ENCODE peak calls at places on chromosomes 5 and 9, in five cellular contexts. One of them, this sample, is unnamed.

GRCh38 chr5:149024477-149024876 is 38.4 kb downstream of the SH3TC2 start:
- DNase-seq in NCI-H1092 treated with DMSO at 0.1 percent for 48 hours: no peak
- DNase-seq in cardiac muscle cell: no peak
- DNase-seq in choroid plexus epithelial cell: no peak
- DNase-seq in tibial nerve: no peak
- DNase-seq in this sample: no peak

GRCh38 chr9:17810728-17811634 is 232.1 kb downstream of the SH3GL2 start:
- DNase-seq in NCI-H1092 treated with DMSO at 0.1 percent for 48 hours: peak
- DNase-seq in cardiac muscle cell: peak
- DNase-seq in choroid plexus epithelial cell: peak
- DNase-seq in tibial nerve: peak
- DNase-seq in this sample: peak

GRCh38 chr5:112467467-112467866 is 48.4 kb upstream of the EPB41L4A start:
- DNase-seq in NCI-H1092 treated with DMSO at 0.1 percent for 48 hours: peak
- DNase-seq in cardiac muscle cell: no peak
- DNase-seq in choroid plexus epithelial cell: no peak
- DNase-seq in tibial nerve: no peak
- DNase-seq in this sample: no peak

GRCh38 chr5:92594031-92594430 is 987.0 kb downstream of the NR2F1-AS1 start:
- DNase-seq in NCI-H1092 treated with DMSO at 0.1 percent for 48 hours: no peak
- DNase-seq in cardiac muscle cell: no peak
- DNase-seq in choroid plexus epithelial cell: no peak
- DNase-seq in tibial nerve: no peak
- DNase-seq in this sample: no peak

GRCh38 chr5:7849531-7850240 is 1.2 kb downstream of the CFAP90 start:
- DNase-seq in NCI-H1092 treated with DMSO at 0.1 percent for 48 hours: peak
- DNase-seq in cardiac muscle cell: peak
- DNase-seq in choroid plexus epithelial cell: no peak
- DNase-seq in tibial nerve: no peak
- DNase-seq in this sample: no peak

GRCh38 chr9:38362912-38363588 is 29.5 kb upstream of the ALDH1B1 start:
- DNase-seq in NCI-H1092 treated with DMSO at 0.1 percent for 48 hours: peak
- DNase-seq in cardiac muscle cell: peak
- DNase-seq in choroid plexus epithelial cell: peak
- DNase-seq in tibial nerve: peak
- DNase-seq in this sample: peak

GRCh38 chr9:136058152-136058483 is 37.0 kb downstream of the NACC2 start:
- DNase-seq in NCI-H1092 treated with DMSO at 0.1 percent for 48 hours: no peak
- DNase-seq in cardiac muscle cell: no peak
- DNase-seq in choroid plexus epithelial cell: no peak
- DNase-seq in tibial nerve: no peak
- DNase-seq in this sample: no peak

GRCh38 chr5:53481887-53482716 is 1.7 kb downstream of the FST start:
- DNase-seq in NCI-H1092 treated with DMSO at 0.1 percent for 48 hours: peak
- DNase-seq in cardiac muscle cell: peak
- DNase-seq in choroid plexus epithelial cell: peak
- DNase-seq in tibial nerve: peak
- DNase-seq in this sample: peak

GRCh38 chr5:170805666-170806065 is 22.1 kb downstream of the GABRP start:
- DNase-seq in NCI-H1092 treated with DMSO at 0.1 percent for 48 hours: no peak
- DNase-seq in cardiac muscle cell: no peak
- DNase-seq in choroid plexus epithelial cell: no peak
- DNase-seq in tibial nerve: no peak
- DNase-seq in this sample: no peak

GRCh38 chr5:176625966-176626875 is 4.1 kb downstream of the SNCB start:
- DNase-seq in NCI-H1092 treated with DMSO at 0.1 percent for 48 hours: no peak
- DNase-seq in cardiac muscle cell: no peak
- DNase-seq in choroid plexus epithelial cell: no peak
- DNase-seq in tibial nerve: no peak
- DNase-seq in this sample: no peak

GRCh38 chr9:130213898-130214761 is 41.9 kb downstream of the NCS1 start:
- DNase-seq in NCI-H1092 treated with DMSO at 0.1 percent for 48 hours: no peak
- DNase-seq in cardiac muscle cell: peak
- DNase-seq in choroid plexus epithelial cell: peak
- DNase-seq in tibial nerve: no peak
- DNase-seq in this sample: no peak

GRCh38 chr9:95373069-95373681 is 55.7 kb upstream of the FANCC start:
- DNase-seq in NCI-H1092 treated with DMSO at 0.1 percent for 48 hours: peak
- DNase-seq in cardiac muscle cell: no peak
- DNase-seq in choroid plexus epithelial cell: no peak
- DNase-seq in tibial nerve: no peak
- DNase-seq in this sample: peak

GRCh38 chr9:134163374-134164196 is 779 bp downstream of the RNU6ATAC start:
- DNase-seq in NCI-H1092 treated with DMSO at 0.1 percent for 48 hours: no peak
- DNase-seq in cardiac muscle cell: peak
- DNase-seq in choroid plexus epithelial cell: peak
- DNase-seq in tibial nerve: no peak
- DNase-seq in this sample: peak

GRCh38 chr5:126961702-126962101 is 68.7 kb downstream of the MARCHF3 start:
- DNase-seq in NCI-H1092 treated with DMSO at 0.1 percent for 48 hours: no peak
- DNase-seq in cardiac muscle cell: no peak
- DNase-seq in choroid plexus epithelial cell: peak
- DNase-seq in tibial nerve: no peak
- DNase-seq in this sample: peak

GRCh38 chr5:141430332-141431113 is at the start of gene PCDHGA12:
- DNase-seq in NCI-H1092 treated with DMSO at 0.1 percent for 48 hours: no peak
- DNase-seq in cardiac muscle cell: peak
- DNase-seq in choroid plexus epithelial cell: peak
- DNase-seq in tibial nerve: peak
- DNase-seq in this sample: peak

GRCh38 chr9:116285320-116285719 is 131.7 kb downstream of the PAPPA start:
- DNase-seq in NCI-H1092 treated with DMSO at 0.1 percent for 48 hours: no peak
- DNase-seq in cardiac muscle cell: no peak
- DNase-seq in choroid plexus epithelial cell: no peak
- DNase-seq in tibial nerve: no peak
- DNase-seq in this sample: no peak

GRCh38 chr5:25419684-25420083 is 774.9 kb upstream of the CDH10 start:
- DNase-seq in NCI-H1092 treated with DMSO at 0.1 percent for 48 hours: no peak
- DNase-seq in cardiac muscle cell: no peak
- DNase-seq in choroid plexus epithelial cell: no peak
- DNase-seq in tibial nerve: no peak
- DNase-seq in this sample: no peak

GRCh38 chr5:93637697-93638096 is 54.7 kb downstream of the NR2F1 start:
- DNase-seq in NCI-H1092 treated with DMSO at 0.1 percent for 48 hours: no peak
- DNase-seq in cardiac muscle cell: no peak
- DNase-seq in choroid plexus epithelial cell: no peak
- DNase-seq in tibial nerve: no peak
- DNase-seq in this sample: no peak

GRCh38 chr9:21144620-21145019 is 3.0 kb upstream of the IFNW1 start:
- DNase-seq in NCI-H1092 treated with DMSO at 0.1 percent for 48 hours: no peak
- DNase-seq in cardiac muscle cell: no peak
- DNase-seq in choroid plexus epithelial cell: no peak
- DNase-seq in tibial nerve: no peak
- DNase-seq in this sample: no peak

GRCh38 chr5:75886706-75887105 is 169.5 kb upstream of the POC5 start:
- DNase-seq in NCI-H1092 treated with DMSO at 0.1 percent for 48 hours: no peak
- DNase-seq in cardiac muscle cell: no peak
- DNase-seq in choroid plexus epithelial cell: peak
- DNase-seq in tibial nerve: no peak
- DNase-seq in this sample: no peak

GRCh38 chr9:121859646-121860045 is 208.2 kb downstream of the DAB2IP start:
- DNase-seq in NCI-H1092 treated with DMSO at 0.1 percent for 48 hours: no peak
- DNase-seq in cardiac muscle cell: no peak
- DNase-seq in choroid plexus epithelial cell: no peak
- DNase-seq in tibial nerve: no peak
- DNase-seq in this sample: no peak

This sample was measured in amniotic epithelial cell.